ENCODE peak calls at places on chromosomes 7 and 10, in eight cellular contexts. Y, J, L, Q, K, V, N and H are unnamed samples.

GRCh38 chr10:116017405-116017804 is 255.6 kb downstream of the GFRA1 start:
- DNase-seq in L (no peak), J (no peak), K (no peak), V (no peak), Q (no peak), Y (no peak), N (no peak), H (no peak)

GRCh38 chr7:767941-768729 is 41.1 kb upstream of the PRKAR1B start:
- DNase-seq in K (no peak), Q (peak), J (no peak), N (no peak), Y (no peak), L (peak), V (peak), H (no peak)

GRCh38 chr10:96334888-96335526 is 23.8 kb downstream of the OPALIN start:
- DNase-seq in Y (peak), L (no peak), V (peak), J (no peak), N (peak), Q (peak), K (no peak), H (no peak)

GRCh38 chr7:81956520-81956919 is 186.7 kb upstream of the HGF start:
- DNase-seq in L (no peak), N (peak), V (peak), Q (peak), J (no peak), Y (peak), K (peak), H (no peak)

GRCh38 chr10:102677736-102678354 is 33.6 kb downstream of the TRIM8 start:
- DNase-seq in K (no peak), Q (no peak), J (no peak), N (no peak), V (no peak), L (no peak), Y (no peak), H (no peak)

GRCh38 chr10:124510536-124511158 is 49.0 kb downstream of the LHPP start:
- DNase-seq in Q (no peak), V (no peak), N (no peak), K (no peak), J (no peak), L (no peak), Y (no peak), H (no peak)

GRCh38 chr10:986137-986825 is 2.0 kb upstream of the GTPBP4 start:
- DNase-seq in Y (no peak), J (no peak), V (peak), L (peak), N (peak), Q (no peak), K (no peak), H (no peak)

GRCh38 chr7:34247468-34247867 is 342.1 kb downstream of the BMPER start:
- DNase-seq in J (no peak), N (peak), V (peak), K (peak), Q (no peak), L (peak), Y (no peak), H (no peak)

GRCh38 chr7:153188630-153189029 is 429.1 kb downstream of the ACTR3B start:
- DNase-seq in K (no peak), Y (no peak), L (peak), N (no peak), V (no peak), J (no peak), Q (no peak), H (no peak)

GRCh38 chr7:132298782-132299181 is 277.5 kb downstream of the PLXNA4 start:
- DNase-seq in Q (no peak), Y (no peak), K (no peak), V (peak), L (peak), J (no peak), N (peak), H (no peak)

GRCh38 chr10:80163741-80164341 is 31.3 kb downstream of the PLAC9 start:
- DNase-seq in Y (no peak), K (no peak), V (peak), N (peak), J (peak), L (no peak), Q (no peak), H (no peak)

GRCh38 chr10:72315611-72316385 is 38.9 kb downstream of the DNAJB12 start:
- DNase-seq in Q (no peak), N (peak), L (no peak), Y (no peak), V (peak), J (no peak), K (no peak), H (no peak)

GRCh38 chr7:138396251-138397070 is 63.6 kb upstream of the TRIM24 start:
- DNase-seq in Y (no peak), J (no peak), N (no peak), V (no peak), Q (no peak), K (no peak), L (peak), H (no peak)

GRCh38 chr7:95630702-95631458 is 34.6 kb upstream of the PDK4 start:
- DNase-seq in J (no peak), N (no peak), K (no peak), V (peak), Q (no peak), Y (no peak), L (no peak), H (no peak)

GRCh38 chr10:14481752-14482151 is 151.0 kb upstream of the FRMD4A start:
- DNase-seq in Y (no peak), Q (no peak), J (no peak), K (no peak), N (no peak), L (no peak), V (peak), H (no peak)

GRCh38 chr10:6494934-6495592 is 85.0 kb downstream of the PRKCQ start:
- DNase-seq in L (no peak), Y (no peak), N (no peak), J (no peak), V (no peak), Q (no peak), K (no peak), H (no peak)

GRCh38 chr10:128189176-128189575 is 63.0 kb upstream of the MKI67 start:
- DNase-seq in L (no peak), N (no peak), K (no peak), Q (no peak), V (no peak), J (no peak), Y (no peak), H (no peak)

GRCh38 chr10:92242910-92243671 is 47.8 kb downstream of the CPEB3 start:
- DNase-seq in Y (peak), J (no peak), N (peak), L (no peak), V (peak), K (peak), Q (peak), H (no peak)

GRCh38 chr7:120973849-120974248 is 14.7 kb upstream of the CPED1 start:
- DNase-seq in L (no peak), J (no peak), Y (no peak), Q (no peak), N (no peak), V (peak), K (no peak), H (no peak)

DNA sequence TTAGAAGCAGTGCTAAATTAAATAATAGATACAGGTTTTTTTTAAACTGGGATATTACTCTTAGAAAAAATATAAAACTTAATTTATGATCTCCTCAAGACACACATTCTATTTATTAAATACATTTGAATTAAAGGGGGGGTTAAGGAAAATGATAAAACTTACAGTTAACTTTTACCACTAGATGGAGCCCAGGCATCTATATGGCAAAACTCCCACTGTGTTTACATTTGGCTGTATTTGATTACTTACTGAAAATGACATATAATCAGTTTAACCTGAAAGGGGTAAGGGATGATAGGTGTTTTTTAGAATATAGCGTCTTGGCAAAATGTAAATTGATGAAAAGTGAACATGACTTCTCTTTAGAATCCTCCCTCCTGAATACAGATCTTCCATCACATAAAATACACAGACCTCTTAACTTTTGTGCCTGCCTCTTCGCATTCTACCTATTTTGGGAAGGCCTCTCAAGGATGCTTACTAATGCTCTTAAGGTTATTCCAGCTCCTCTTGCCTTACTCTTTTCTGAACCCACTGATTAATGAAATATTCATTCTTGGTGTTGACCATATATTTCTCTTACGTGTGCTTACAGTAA is 235.7 kb downstream of the AGMO start:
- DNase-seq in L (no peak), Q (no peak), Y (no peak), K (no peak), J (no peak), N (peak), V (peak), H (no peak)
- TF ChIP-seq CTCF in L (peak), Q (peak), Y (peak), K (peak), J (no peak), N (peak), V (peak), H (peak)

GRCh38 chr7:129341212-129341611 is 93.0 kb upstream of the STRIP2 start:
- DNase-seq in Q (no peak), N (no peak), Y (no peak), J (no peak), L (no peak), V (no peak), K (no peak), H (no peak)

GRCh38 chr7:129334473-129334872 is 99.8 kb upstream of the STRIP2 start:
- DNase-seq in N (no peak), K (no peak), J (no peak), L (no peak), Q (no peak), Y (no peak), V (no peak), H (no peak)

GRCh38 chr7:129341838-129342806 is 92.1 kb upstream of the STRIP2 start:
- DNase-seq in Y (no peak), V (no peak), Q (no peak), N (no peak), L (no peak), J (no peak), K (no peak), H (no peak)

GRCh38 chr7:129343099-129343700 is 91.0 kb upstream of the STRIP2 start:
- DNase-seq in Y (no peak), V (peak), Q (peak), K (no peak), N (peak), J (no peak), L (no peak), H (no peak)

GRCh38 chr7:129338450-129338849 is 95.8 kb upstream of the STRIP2 start:
- DNase-seq in Y (no peak), Q (no peak), N (no peak), V (no peak), J (no peak), L (no peak), K (no peak), H (no peak)
- H3K4me3 ChIP-seq in Y (no peak), Q (no peak), N (no peak), V (no peak), J (no peak), L (no peak), K (no peak), H (no peak)

GRCh38 chr7:3892167-3892566 is 591.1 kb downstream of the SDK1 start:
- DNase-seq in V (no peak), J (no peak), N (no peak), L (no peak), Y (no peak), K (no peak), Q (no peak), H (no peak)

GRCh38 chr7:3895341-3895740 is 594.3 kb downstream of the SDK1 start:
- DNase-seq in J (no peak), N (no peak), K (no peak), Q (no peak), L (no peak), Y (no peak), V (no peak), H (no peak)

GRCh38 chr7:3893789-3894153 is 592.7 kb downstream of the SDK1 start:
- DNase-seq in Q (no peak), N (no peak), V (no peak), K (no peak), L (no peak), J (peak), Y (no peak), H (no peak)

GRCh38 chr7:3893151-3893788 is 592.2 kb downstream of the SDK1 start:
- DNase-seq in V (no peak), N (no peak), K (no peak), J (peak), Y (no peak), L (no peak), Q (no peak), H (no peak)

DNA sequence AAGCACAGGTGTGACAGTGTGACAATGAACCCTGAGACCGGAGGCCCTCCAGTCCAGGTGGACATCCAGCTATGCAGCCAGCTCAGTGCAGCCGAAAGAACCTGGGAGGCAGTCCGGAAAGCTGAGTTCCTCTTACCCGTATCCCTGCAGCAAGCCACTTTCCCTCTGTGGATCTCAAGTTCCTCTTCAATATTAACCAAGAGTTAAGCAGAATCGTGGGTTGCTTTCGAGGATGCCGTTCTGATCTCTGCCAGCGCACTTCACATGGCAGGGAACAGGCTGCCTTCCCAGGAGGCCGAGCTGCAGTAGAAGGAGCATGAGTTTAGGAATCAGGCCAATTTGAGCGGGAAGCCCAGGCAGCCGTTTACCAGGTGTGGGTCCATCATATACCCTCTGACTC is 591.6 kb downstream of the SDK1 start:
- DNase-seq in L (no peak), J (peak), Y (no peak), Q (no peak), N (no peak), K (no peak), V (no peak), H (no peak)
- TF ChIP-seq CTCF in L (no peak), J (no peak), Y (no peak), Q (no peak), N (no peak), K (no peak), V (no peak), H (no peak)

DNA sequence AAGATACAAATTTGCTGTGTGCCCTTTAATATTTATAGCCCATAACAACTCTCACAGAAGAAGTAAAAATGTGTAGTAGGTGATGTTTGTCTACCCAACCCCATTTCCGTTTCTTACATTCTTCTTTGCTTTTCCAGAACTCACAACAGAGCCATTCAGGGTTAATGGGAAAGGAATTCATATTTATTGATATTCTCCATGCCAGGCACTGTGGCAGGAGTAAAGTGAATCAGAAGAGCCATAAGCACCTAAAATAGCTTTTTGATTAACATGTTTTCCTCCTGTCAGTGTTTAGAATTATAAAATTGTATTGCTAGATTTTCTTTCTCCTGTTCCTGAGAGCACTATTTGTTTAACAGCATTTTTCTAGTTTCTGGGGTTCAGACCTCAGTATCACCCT is 49.5 kb downstream of the SEMA3C start:
- DNase-seq in L (no peak), Q (no peak), Y (no peak), K (no peak), V (no peak), N (no peak), J (no peak), H (no peak)
- H3K4me3 ChIP-seq in L (no peak), Q (no peak), Y (no peak), K (no peak), V (no peak), N (no peak), J (no peak), H (no peak)

GRCh38 chr7:105876964-105877601 is 684 bp upstream of the ATXN7L1 start:
- DNase-seq in J (peak), K (no peak), V (peak), L (no peak), Q (peak), Y (peak), N (peak), H (no peak)
- TF ChIP-seq CTCF in J (no peak), K (no peak), V (peak), L (no peak), Q (peak), Y (peak), N (peak), H (no peak)

DNA sequence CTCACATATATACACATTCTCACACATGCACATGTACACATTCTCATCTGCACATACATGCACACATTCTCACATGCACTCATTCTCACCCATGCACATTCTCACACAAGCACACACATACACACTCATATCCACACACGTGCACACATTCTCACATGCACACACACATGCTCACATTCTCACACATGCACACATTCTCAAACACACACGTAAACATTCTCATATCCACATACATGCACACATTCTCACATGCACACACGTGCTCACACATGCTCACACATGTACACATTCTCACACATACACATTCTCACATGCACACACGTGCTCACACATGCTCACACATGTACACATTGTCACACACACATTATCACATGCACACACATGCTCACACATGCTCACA is 260.6 kb downstream of the PTPRN2 start:
- DNase-seq in Y (no peak), V (no peak), J (no peak), Q (no peak), N (no peak), K (no peak), L (no peak), H (no peak)
- H3K4me3 ChIP-seq in Y (no peak), V (no peak), J (no peak), Q (no peak), N (no peak), K (no peak), L (no peak), H (no peak)

GRCh38 chr7:49001610-49002033 is 77.3 kb downstream of the CDC14C start:
- DNase-seq in Q (peak), K (peak), V (peak), L (peak), N (peak), J (no peak), Y (peak), H (peak)
- TF ChIP-seq CTCF in Q (peak), K (peak), V (peak), L (peak), N (peak), J (no peak), Y (peak), H (peak)

GRCh38 chr7:107166702-107167426 is 1.9 kb upstream of the HBP1 start:
- DNase-seq in Q (no peak), N (no peak), Y (no peak), V (no peak), L (no peak), J (no peak), K (no peak), H (no peak)
- H3K4me3 ChIP-seq in Q (peak), N (peak), Y (peak), V (peak), L (peak), J (peak), K (peak), H (no peak)

DNA sequence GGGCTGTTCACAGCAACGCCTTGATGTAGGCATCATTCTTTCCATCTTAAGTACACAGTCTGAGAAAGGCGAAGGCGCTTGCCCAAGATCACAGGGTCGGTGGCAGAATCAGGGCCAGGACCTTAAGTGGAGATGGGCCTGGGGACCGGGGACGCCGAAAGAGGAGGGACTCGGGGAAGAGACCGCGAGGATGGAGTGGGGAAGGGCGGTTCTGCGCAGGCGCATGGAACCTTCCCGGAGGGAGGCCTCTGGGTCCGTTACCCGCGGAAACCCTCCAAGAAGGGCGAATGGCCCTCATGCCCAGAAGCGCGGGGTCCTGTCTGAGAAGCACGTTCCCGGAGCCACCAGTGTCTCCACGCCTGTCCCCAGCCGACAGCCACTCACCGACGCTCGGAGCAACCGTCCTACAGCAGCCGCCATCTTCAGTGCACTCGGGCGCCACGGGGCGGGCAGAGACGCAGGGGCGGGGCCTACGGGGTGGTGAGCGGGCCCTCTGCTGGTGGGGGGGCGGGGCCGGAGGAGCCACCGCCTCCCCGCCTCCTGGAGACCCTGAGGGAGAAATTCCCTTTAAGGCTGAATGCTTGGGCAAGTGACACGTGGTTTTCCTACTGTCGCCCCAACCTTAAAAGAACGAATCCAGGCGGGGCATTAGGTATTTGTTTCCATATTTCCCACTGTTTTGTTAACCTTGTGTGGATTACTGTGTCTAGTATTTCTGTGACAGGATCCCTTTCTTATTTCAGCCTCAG is at the start of gene PRDX3:
- DNase-seq in Q (peak), L (peak), N (peak), J (peak), Y (peak), K (peak), V (peak), H (peak)
- TF ChIP-seq CTCF in Q (no peak), L (no peak), N (peak), J (no peak), Y (peak), K (no peak), V (no peak), H (no peak)